ENCODE peak calls at places on chromosomes 6 and 20, in nine cellular contexts. B is epithelial cell of esophagus; Q is IMR-90; D is uterus; R is Calu3; H is endothelial cell; Z is H9; G is CD4-positive, alpha-beta T cell; X is GM23338. K is an unnamed sample.

GRCh38 chr20:20022498-20022897 is 5.3 kb downstream of the NAA20 start:
- DNase-seq in B (no peak), Q (no peak), D (no peak), R (no peak), H (no peak), Z (no peak), G (no peak), X (no peak), K (no peak)

GRCh38 chr6:140371360-140371870 is 997.0 kb upstream of the CITED2 start:
- DNase-seq in B (no peak), Q (no peak), D (no peak), R (no peak), H (no peak), Z (no peak), G (no peak), X (no peak), K (no peak)

GRCh38 chr20:20024942-20025341 is 7.8 kb downstream of the NAA20 start:
- DNase-seq in B (no peak), Q (peak; percentile 70), D (no peak), R (no peak), H (no peak), Z (no peak), G (no peak), X (no peak), K (no peak)

GRCh38 chr20:39206899-39207564 is 244.9 kb downstream of the DHX35 start:
- DNase-seq in B (peak; percentile 13), Q (no peak), D (no peak), R (no peak), H (no peak), Z (no peak), G (no peak), X (no peak), K (no peak)

GRCh38 chr20:63520939-63521601 is 505 bp downstream of the PPDPF start:
- DNase-seq in B (peak; percentile 81), Q (peak; percentile 53), D (peak; percentile 78), R (peak; percentile 98), H (peak; percentile 65), Z (peak; percentile 54), G (peak; percentile 58), X (peak; percentile 82), K (peak; percentile 57)

GRCh38 chr6:106085984-106086832 is at the start of gene PRDM1:
- DNase-seq in B (peak; percentile 96), Q (peak; percentile 72), D (peak; percentile 66), R (peak; percentile 89), H (peak; percentile 88), Z (peak; percentile 86), G (peak; percentile 60), X (peak; percentile 89), K (peak; percentile 36)

GRCh38 chr6:36355819-36356218 is 19.1 kb upstream of the BNIP5 start:
- DNase-seq in B (peak; percentile 18), Q (no peak), D (no peak), R (no peak), H (no peak), Z (no peak), G (no peak), X (no peak), K (no peak)

GRCh38 chr6:108576724-108577123 is 16.0 kb downstream of the FOXO3 start:
- DNase-seq in B (no peak), Q (no peak), D (no peak), R (no peak), H (no peak), Z (no peak), G (no peak), X (no peak), K (no peak)

GRCh38 chr6:26216886-26217713 is 129.9 kb downstream of the HFE start:
- DNase-seq in B (peak; percentile 86), Q (peak; percentile 90), D (peak; percentile 83), R (peak; percentile 91), H (peak; percentile 85), Z (peak; percentile 88), G (peak; percentile 59), X (peak; percentile 95), K (peak; percentile 70)

GRCh38 chr6:3825851-3826581 is 23.2 kb upstream of the FAM50B start:
- DNase-seq in B (peak; percentile 97), Q (peak; percentile 97), D (peak; percentile 92), R (peak; percentile 86), H (peak; percentile 61), Z (no peak), G (no peak), X (no peak), K (no peak)

GRCh38 chr20:37938181-37938775 is 35.4 kb downstream of the VSTM2L start:
- DNase-seq in B (no peak), Q (no peak), D (no peak), R (no peak), H (no peak), Z (no peak), G (no peak), X (no peak), K (no peak)

GRCh38 chr20:37936041-37936440 is 33.1 kb downstream of the VSTM2L start:
- DNase-seq in B (no peak), Q (no peak), D (no peak), R (no peak), H (no peak), Z (no peak), G (no peak), X (no peak), K (no peak)

GRCh38 chr20:37936451-37936850 is 33.5 kb downstream of the VSTM2L start:
- DNase-seq in B (no peak), Q (no peak), D (no peak), R (no peak), H (no peak), Z (no peak), G (no peak), X (no peak), K (no peak)

GRCh38 chr20:37938954-37939353 is 36.0 kb downstream of the VSTM2L start:
- DNase-seq in B (no peak), Q (no peak), D (no peak), R (no peak), H (no peak), Z (no peak), G (no peak), X (no peak), K (no peak)

DNA sequence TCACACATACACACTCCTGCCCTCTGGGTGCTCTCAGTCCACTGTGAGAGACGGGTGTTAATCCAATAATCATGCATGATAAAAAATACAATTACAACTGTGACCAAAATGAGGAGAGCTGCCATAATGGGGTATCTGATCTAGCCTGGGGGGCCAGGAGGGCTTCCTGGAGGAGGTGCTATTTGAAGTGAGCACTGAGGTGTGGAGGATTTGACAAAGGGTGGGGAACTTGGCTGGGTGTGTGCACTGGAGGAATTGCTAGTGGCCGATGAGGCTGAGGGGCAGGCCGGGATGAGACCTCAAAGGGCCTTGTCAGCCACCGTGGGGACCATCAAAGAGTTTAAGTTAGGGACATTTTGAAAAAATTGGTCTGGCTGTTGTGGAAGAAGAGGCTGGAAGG is 34.8 kb downstream of the VSTM2L start:
- DNase-seq in B (no peak), Q (no peak), D (no peak), R (no peak), H (no peak), Z (no peak), G (no peak), X (no peak), K (no peak)
- TF ChIP-seq CTCF in B (no peak), Q (no peak), D (no peak), R (no peak), H (no peak), Z (no peak), G (no peak), X (no peak), K (no peak)

GRCh38 chr6:5783584-5784089 is 223.1 kb downstream of the NRN1 start:
- DNase-seq in B (no peak), Q (no peak), D (no peak), R (no peak), H (no peak), Z (no peak), G (no peak), X (peak; percentile 34), K (no peak)
- TF ChIP-seq CTCF in B (no peak), Q (no peak), D (no peak), R (no peak), H (no peak), Z (peak; percentile 12), G (no peak), X (no peak), K (no peak)

DNA sequence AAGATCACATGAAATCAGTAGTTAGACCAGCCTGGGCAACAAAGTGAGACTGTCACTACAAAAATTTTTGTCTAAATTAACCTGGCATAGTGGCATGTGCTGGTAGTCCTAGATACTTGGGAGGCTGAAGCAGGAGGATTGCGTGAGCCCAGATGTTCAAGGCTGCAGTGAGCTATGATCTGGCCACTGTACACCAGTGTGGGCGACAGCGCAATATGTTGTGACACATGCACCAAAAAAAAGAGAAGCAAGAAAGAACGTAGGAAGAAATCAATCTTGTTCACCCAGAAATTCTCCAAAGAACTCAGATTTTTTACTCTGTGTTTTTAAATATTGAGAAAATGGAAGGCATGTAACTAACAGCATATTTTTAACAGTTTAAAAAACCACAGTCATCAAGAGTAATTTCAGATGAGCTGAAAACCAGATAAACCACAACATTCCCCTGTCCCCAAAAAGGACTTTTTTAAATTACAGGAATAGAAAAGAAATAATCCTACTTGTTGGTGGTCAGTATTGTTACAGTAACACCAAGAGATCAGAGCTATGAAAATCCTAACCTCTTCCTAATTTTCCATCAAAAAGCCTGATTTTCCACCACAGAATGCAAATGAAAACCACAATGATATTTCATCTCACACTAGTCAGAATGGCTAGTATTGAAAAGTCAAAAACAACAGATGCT is 240.2 kb downstream of the KHDC1L start:
- DNase-seq in B (no peak), Q (peak; percentile 11), D (no peak), R (no peak), H (no peak), Z (no peak), G (no peak), X (no peak), K (no peak)
- TF ChIP-seq CTCF in B (no peak), Q (no peak), D (no peak), R (no peak), H (no peak), Z (no peak), G (no peak), X (no peak), K (no peak)

GRCh38 chr6:75694406-75694805 is 54.6 kb upstream of the MYO6 start:
- DNase-seq in B (no peak), Q (no peak), D (no peak), R (no peak), H (no peak), Z (no peak), G (no peak), X (no peak), K (no peak)

GRCh38 chr6:75691012-75691411 is 58.0 kb upstream of the MYO6 start:
- DNase-seq in B (peak; percentile 62), Q (peak; percentile 31), D (no peak), R (no peak), H (no peak), Z (no peak), G (no peak), X (no peak), K (no peak)

GRCh38 chr6:75689576-75689975 is 59.5 kb upstream of the MYO6 start:
- DNase-seq in B (no peak), Q (no peak), D (no peak), R (no peak), H (no peak), Z (no peak), G (no peak), X (no peak), K (no peak)

DNA sequence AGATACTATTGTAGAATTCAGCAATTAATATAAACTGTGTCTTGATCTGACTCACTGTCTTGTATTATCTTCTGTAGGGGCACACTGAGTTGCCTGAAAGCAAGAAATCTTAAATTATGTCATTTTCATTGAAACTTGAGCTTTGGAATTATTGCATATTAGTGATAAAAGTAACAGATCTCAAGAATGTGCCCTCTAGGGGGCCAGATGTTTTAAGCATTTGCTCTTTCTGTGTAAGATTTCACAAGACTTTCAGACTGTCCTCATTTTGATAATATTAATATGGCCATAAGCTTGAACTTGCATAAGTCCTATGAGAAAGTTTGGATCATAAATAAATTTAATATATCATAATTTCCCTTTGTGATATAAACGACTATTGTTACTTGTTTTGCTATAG is 55.5 kb upstream of the MYO6 start:
- DNase-seq in B (no peak), Q (peak; percentile 62), D (no peak), R (no peak), H (no peak), Z (no peak), G (no peak), X (no peak), K (no peak)
- TF ChIP-seq CTCF in B (no peak), Q (peak; percentile 29), D (no peak), R (peak; percentile 15), H (peak; percentile 39), Z (peak; percentile 23), G (no peak), X (no peak), K (peak; percentile 38)